ENCODE peak calls at places on chromosomes 3 and 15, in five cellular contexts. One of them, this sample, is unnamed. For H3K9me3 and H3K4me1, the result is how much of the 10 kb centered on the place peaks cover.

GRCh38 chr3:99842826-99843589 is 25.3 kb downstream of the CMSS1 start:
- DNase-seq in adrenal gland: no peak
- DNase-seq in tibial nerve: no peak
- DNase-seq in neuronal stem cell: no peak
- DNase-seq in A549: peak
- DNase-seq in this sample: no peak

GRCh38 chr3:159583662-159584061 is 405.0 kb upstream of the IL12A start:
- DNase-seq in adrenal gland: no peak
- DNase-seq in tibial nerve: no peak
- DNase-seq in neuronal stem cell: no peak
- DNase-seq in A549: no peak
- DNase-seq in this sample: no peak

GRCh38 chr15:51310064-51310463 is 28.3 kb downstream of the CYP19A1 start:
- DNase-seq in adrenal gland: peak
- DNase-seq in tibial nerve: peak
- DNase-seq in neuronal stem cell: no peak
- DNase-seq in A549: no peak
- DNase-seq in this sample: no peak

GRCh38 chr3:43468141-43468540 is 153.7 kb downstream of the ANO10 start:
- DNase-seq in adrenal gland: peak
- DNase-seq in tibial nerve: no peak
- DNase-seq in neuronal stem cell: no peak
- DNase-seq in A549: no peak
- DNase-seq in this sample: no peak

GRCh38 chr3:182327196-182327681 is 466.1 kb upstream of the ATP11B start:
- DNase-seq in adrenal gland: no peak
- DNase-seq in tibial nerve: no peak
- DNase-seq in neuronal stem cell: no peak
- DNase-seq in A549: no peak
- DNase-seq in this sample: no peak

GRCh38 chr15:77721963-77722362 is 89.3 kb upstream of the LINGO1 start:
- DNase-seq in adrenal gland: no peak
- DNase-seq in tibial nerve: no peak
- DNase-seq in neuronal stem cell: no peak
- DNase-seq in A549: no peak
- DNase-seq in this sample: no peak

GRCh38 chr3:17151598-17152373 is 267.0 kb downstream of the PLCL2 start:
- DNase-seq in adrenal gland: peak
- DNase-seq in tibial nerve: no peak
- DNase-seq in neuronal stem cell: no peak
- DNase-seq in A549: no peak
- DNase-seq in this sample: peak

GRCh38 chr15:40249477-40250303 is 10.8 kb downstream of the PAK6 start:
- DNase-seq in adrenal gland: no peak
- DNase-seq in tibial nerve: no peak
- DNase-seq in neuronal stem cell: no peak
- DNase-seq in A549: no peak
- DNase-seq in this sample: no peak

GRCh38 chr3:48663489-48664312 is 1.0 kb upstream of the CELSR3 start:
- DNase-seq in adrenal gland: peak
- DNase-seq in tibial nerve: peak
- DNase-seq in neuronal stem cell: peak
- DNase-seq in A549: peak
- DNase-seq in this sample: peak
- H3K27ac ChIP-seq in adrenal gland: peak
- H3K27ac ChIP-seq in tibial nerve: peak
- H3K27ac ChIP-seq in neuronal stem cell: peak
- H3K27ac ChIP-seq in A549: peak
- H3K27ac ChIP-seq in this sample: peak

GRCh38 chr3:7508821-7509220 is 647.9 kb downstream of the GRM7 start:
- DNase-seq in adrenal gland: no peak
- DNase-seq in tibial nerve: no peak
- DNase-seq in neuronal stem cell: no peak
- DNase-seq in A549: peak
- DNase-seq in this sample: no peak

GRCh38 chr3:7506606-7507180 is 645.8 kb downstream of the GRM7 start:
- DNase-seq in adrenal gland: no peak
- DNase-seq in tibial nerve: no peak
- DNase-seq in neuronal stem cell: no peak
- DNase-seq in A549: no peak
- DNase-seq in this sample: no peak

GRCh38 chr3:7517979-7518378 is 657.1 kb downstream of the GRM7 start:
- DNase-seq in adrenal gland: no peak
- DNase-seq in tibial nerve: no peak
- DNase-seq in neuronal stem cell: no peak
- DNase-seq in A549: no peak
- DNase-seq in this sample: no peak

DNA sequence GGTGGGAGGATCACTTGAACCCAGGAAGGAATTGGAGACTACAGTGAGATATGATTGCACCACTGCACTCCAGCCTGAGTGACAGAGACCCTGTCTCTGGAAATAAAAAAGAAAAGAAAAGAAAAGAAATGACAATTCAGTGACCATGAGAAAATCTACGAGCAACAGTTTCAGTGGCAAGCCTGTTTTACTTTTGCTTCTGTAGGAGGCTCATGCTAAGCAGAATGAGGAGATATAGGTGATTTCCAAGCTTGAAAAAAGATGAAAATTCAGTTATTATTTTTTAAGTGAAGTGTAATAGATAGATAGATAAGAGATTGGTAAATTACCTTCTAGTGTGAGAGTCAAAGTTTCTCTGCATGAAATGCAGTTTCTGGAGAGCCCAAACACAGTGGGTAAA is 651.1 kb downstream of the GRM7 start:
- DNase-seq in adrenal gland: no peak
- DNase-seq in tibial nerve: no peak
- DNase-seq in neuronal stem cell: no peak
- DNase-seq in A549: no peak
- DNase-seq in this sample: no peak
- H3K9me3 ChIP-seq in adrenal gland: under half
- H3K9me3 ChIP-seq in tibial nerve: under half
- H3K9me3 ChIP-seq in neuronal stem cell: under half
- H3K9me3 ChIP-seq in A549: under half
- H3K9me3 ChIP-seq in this sample: under half

GRCh38 chr15:69118089-69118488 is 42.3 kb upstream of the GLCE start:
- DNase-seq in adrenal gland: peak
- DNase-seq in tibial nerve: no peak
- DNase-seq in neuronal stem cell: no peak
- DNase-seq in A549: no peak
- DNase-seq in this sample: no peak
- H3K4me1 ChIP-seq in adrenal gland: under half
- H3K4me1 ChIP-seq in tibial nerve: under half
- H3K4me1 ChIP-seq in neuronal stem cell: under half
- H3K4me1 ChIP-seq in A549: under half
- H3K4me1 ChIP-seq in this sample: under half

DNA sequence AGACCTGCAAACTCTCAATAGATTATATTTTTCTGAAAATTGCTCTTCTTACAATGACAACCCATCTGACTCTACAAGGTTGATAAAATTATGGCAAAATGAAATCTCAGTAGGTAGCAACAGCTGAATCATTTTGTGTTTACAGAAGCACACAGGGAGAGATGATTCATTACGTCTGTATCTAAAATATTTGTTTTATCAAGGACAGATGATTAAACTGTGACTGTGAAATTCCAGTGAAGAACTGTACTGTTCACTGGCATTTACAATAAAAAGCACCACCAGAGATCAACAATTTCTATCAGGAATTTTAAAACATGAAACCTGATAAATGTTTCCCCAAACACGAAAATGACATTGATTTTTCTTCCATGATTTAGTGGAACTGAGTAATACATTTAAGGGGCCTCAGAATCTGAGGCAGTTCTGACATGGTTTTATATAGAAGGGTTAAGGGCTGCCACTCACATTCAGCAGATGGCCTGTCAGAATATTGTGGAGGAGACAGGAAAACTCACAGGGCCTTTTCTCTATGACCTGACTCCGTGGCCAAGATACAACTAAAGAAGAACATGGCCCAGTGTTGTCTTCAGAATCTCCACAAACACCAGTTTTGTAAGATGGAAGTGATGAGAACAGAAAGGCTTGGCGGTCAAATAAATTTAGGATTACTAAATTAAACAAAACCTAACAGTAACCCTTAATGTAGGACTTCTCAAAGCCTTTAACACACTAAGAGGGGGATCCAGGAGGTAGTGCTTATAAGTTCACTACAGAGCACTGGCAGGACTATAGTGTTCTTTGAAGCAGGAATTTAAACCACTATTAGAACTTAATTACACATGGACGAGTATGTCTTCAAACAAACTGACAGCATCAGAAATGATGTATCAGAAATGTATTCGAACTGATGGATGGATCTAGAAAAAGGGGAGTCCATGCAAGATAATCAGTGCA is 25.9 kb downstream of the RAD18 start:
- DNase-seq in adrenal gland: no peak
- DNase-seq in tibial nerve: no peak
- DNase-seq in neuronal stem cell: no peak
- DNase-seq in A549: peak
- DNase-seq in this sample: no peak
- H3K27ac ChIP-seq in adrenal gland: peak
- H3K27ac ChIP-seq in tibial nerve: no peak
- H3K27ac ChIP-seq in neuronal stem cell: no peak
- H3K27ac ChIP-seq in A549: peak
- H3K27ac ChIP-seq in this sample: no peak

GRCh38 chr3:164144824-164145223 is 933.5 kb downstream of the SI start:
- DNase-seq in adrenal gland: no peak
- DNase-seq in tibial nerve: no peak
- DNase-seq in neuronal stem cell: no peak
- DNase-seq in A549: no peak
- DNase-seq in this sample: no peak
- H3K9me3 ChIP-seq in adrenal gland: under half
- H3K9me3 ChIP-seq in tibial nerve: under half
- H3K9me3 ChIP-seq in neuronal stem cell: under half
- H3K9me3 ChIP-seq in A549: under half
- H3K9me3 ChIP-seq in this sample: under half

GRCh38 chr3:52046914-52047239 is 9.5 kb downstream of the DUSP7 start:
- DNase-seq in adrenal gland: no peak
- DNase-seq in tibial nerve: no peak
- DNase-seq in neuronal stem cell: no peak
- DNase-seq in A549: no peak
- DNase-seq in this sample: no peak

GRCh38 chr3:52041118-52041847 is 15.1 kb downstream of the DUSP7 start:
- DNase-seq in adrenal gland: no peak
- DNase-seq in tibial nerve: no peak
- DNase-seq in neuronal stem cell: no peak
- DNase-seq in A549: no peak
- DNase-seq in this sample: no peak

GRCh38 chr3:52044869-52045616 is 11.3 kb downstream of the DUSP7 start:
- DNase-seq in adrenal gland: no peak
- DNase-seq in tibial nerve: no peak
- DNase-seq in neuronal stem cell: no peak
- DNase-seq in A549: no peak
- DNase-seq in this sample: no peak

GRCh38 chr3:52046186-52046913 is 10.0 kb downstream of the DUSP7 start:
- DNase-seq in adrenal gland: peak
- DNase-seq in tibial nerve: no peak
- DNase-seq in neuronal stem cell: no peak
- DNase-seq in A549: peak
- DNase-seq in this sample: no peak

DNA sequence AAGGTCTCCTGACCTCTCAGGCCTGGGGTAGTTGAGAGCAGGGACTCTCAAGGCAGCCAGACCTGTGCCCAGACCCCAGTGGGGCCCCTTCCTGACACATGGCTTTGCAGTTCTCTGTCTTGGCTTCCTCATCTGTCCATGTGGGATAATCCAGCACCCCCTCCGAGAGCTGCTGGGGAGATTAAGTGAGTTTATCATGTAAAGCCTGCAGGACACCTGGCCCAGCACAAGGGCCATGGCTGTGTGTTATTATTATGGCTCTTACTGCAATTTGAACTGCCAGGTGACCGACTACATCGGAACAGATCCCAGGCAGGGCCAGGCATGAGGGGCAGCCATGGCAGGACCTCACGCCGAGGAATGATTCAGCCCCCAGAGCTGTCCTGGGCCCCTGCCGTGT is 12.6 kb downstream of the DUSP7 start:
- DNase-seq in adrenal gland: no peak
- DNase-seq in tibial nerve: no peak
- DNase-seq in neuronal stem cell: no peak
- DNase-seq in A549: no peak
- DNase-seq in this sample: no peak
- H3K4me1 ChIP-seq in adrenal gland: under half
- H3K4me1 ChIP-seq in tibial nerve: half or more
- H3K4me1 ChIP-seq in neuronal stem cell: under half
- H3K4me1 ChIP-seq in A549: under half
- H3K4me1 ChIP-seq in this sample: under half

GRCh38 chr3:45546636-45547201 is 47.8 kb upstream of the LIMD1 start:
- DNase-seq in adrenal gland: no peak
- DNase-seq in tibial nerve: no peak
- DNase-seq in neuronal stem cell: peak
- DNase-seq in A549: peak
- DNase-seq in this sample: no peak
- H3K27ac ChIP-seq in adrenal gland: peak
- H3K27ac ChIP-seq in tibial nerve: peak
- H3K27ac ChIP-seq in neuronal stem cell: no peak
- H3K27ac ChIP-seq in A549: peak
- H3K27ac ChIP-seq in this sample: peak